ENCODE peak calls at places on chromosomes 5 and 9, in seven cellular contexts. A is CD4-positive, CD25-positive, alpha-beta regulatory T cell; V is breast epithelium; W is lower lobe of right lung; S is colonic mucosa; E is Peyer's patch; L is A549. U is an unnamed sample.
A peak's percentile ranks its signal among the peaks of the same experiment; 100 is the strongest.

GRCh38 chr9:92350740-92351133 is 25.0 kb downstream of the CENPP start:
- DNase-seq in A (no peak), V (no peak), W (no peak), S (no peak), E (no peak), L (no peak), U (no peak)

GRCh38 chr5:38719916-38720315 is 125.9 kb upstream of the OSMR start:
- DNase-seq in A (no peak), V (no peak), W (no peak), S (no peak), E (no peak), L (no peak), U (peak; percentile 2)

GRCh38 chr5:20655211-20655610 is 667.2 kb upstream of the CDH18 start:
- DNase-seq in A (no peak), V (no peak), W (no peak), S (no peak), E (no peak), L (no peak), U (no peak)

GRCh38 chr9:105883847-105884246 is 189.5 kb downstream of the TMEM38B start:
- DNase-seq in A (no peak), V (no peak), W (no peak), S (no peak), E (no peak), L (no peak), U (no peak)

GRCh38 chr9:27469583-27469982 is 54.5 kb upstream of the IFNK start:
- DNase-seq in A (no peak), V (no peak), W (no peak), S (no peak), E (no peak), L (no peak), U (no peak)

GRCh38 chr5:80255425-80255751 is 460 bp downstream of the SERINC5 start:
- DNase-seq in A (peak; percentile 43), V (no peak), W (peak; percentile 83), S (peak; percentile 77), E (peak; percentile 84), L (peak; percentile 72), U (peak; percentile 78)

GRCh38 chr5:112738180-112738560 is 485 bp downstream of the APC start:
- DNase-seq in A (no peak), V (no peak), W (no peak), S (no peak), E (no peak), L (no peak), U (no peak)

GRCh38 chr5:138539791-138540190 is 3.2 kb downstream of the ETF1 start:
- DNase-seq in A (no peak), V (no peak), W (no peak), S (no peak), E (no peak), L (no peak), U (no peak)

GRCh38 chr9:71929223-71929622 is 17.8 kb downstream of the C9orf85 start:
- DNase-seq in A (no peak), V (no peak), W (no peak), S (no peak), E (no peak), L (no peak), U (no peak)

GRCh38 chr5:135566422-135567416 is 12.1 kb downstream of the CXCL14 start:
- DNase-seq in A (no peak), V (no peak), W (no peak), S (no peak), E (no peak), L (no peak), U (no peak)

GRCh38 chr5:84599964-84600363 is 215.3 kb upstream of the EDIL3 start:
- DNase-seq in A (no peak), V (no peak), W (no peak), S (no peak), E (no peak), L (no peak), U (no peak)

GRCh38 chr5:75601996-75602395 is 9.3 kb upstream of the ANKDD1B start:
- DNase-seq in A (no peak), V (no peak), W (no peak), S (no peak), E (no peak), L (no peak), U (no peak)

GRCh38 chr5:94524841-94525697 is 93.3 kb downstream of the KIAA0825 start:
- DNase-seq in A (no peak), V (no peak), W (no peak), S (no peak), E (no peak), L (peak; percentile 7), U (peak; percentile 39)

GRCh38 chr5:10520716-10521115 is 43.2 kb upstream of the ANKRD33B start:
- DNase-seq in A (no peak), V (no peak), W (no peak), S (no peak), E (no peak), L (no peak), U (no peak)

GRCh38 chr5:113213551-113213971 is 221.2 kb downstream of the TSSK1B start:
- DNase-seq in A (no peak), V (no peak), W (no peak), S (no peak), E (no peak), L (no peak), U (no peak)

GRCh38 chr5:72767289-72768010 is 49.0 kb upstream of the TNPO1 start:
- DNase-seq in A (no peak), V (no peak), W (no peak), S (no peak), E (no peak), L (peak; percentile 41), U (peak; percentile 33)

GRCh38 chr9:130137870-130138653 is 34.1 kb upstream of the NCS1 start:
- DNase-seq in A (no peak), V (no peak), W (no peak), S (no peak), E (no peak), L (no peak), U (peak; percentile 78)

GRCh38 chr5:157576678-157577077 is 1.1 kb upstream of the ADAM19 start:
- DNase-seq in A (no peak), V (no peak), W (no peak), S (no peak), E (no peak), L (no peak), U (no peak)

GRCh38 chr5:157575096-157575872 is at the start of gene ADAM19:
- DNase-seq in A (peak; percentile 44), V (no peak), W (peak; percentile 56), S (no peak), E (peak; percentile 71), L (peak; percentile 64), U (peak; percentile 75)

GRCh38 chr5:157571357-157571827 is 4.2 kb downstream of the ADAM19 start:
- DNase-seq in A (no peak), V (no peak), W (no peak), S (no peak), E (peak; percentile 87), L (no peak), U (peak; percentile 36)

GRCh38 chr5:157578079-157578780 is 2.7 kb upstream of the ADAM19 start:
- DNase-seq in A (no peak), V (no peak), W (no peak), S (no peak), E (no peak), L (no peak), U (no peak)

GRCh38 chr5:157574456-157575095 is 999 bp downstream of the ADAM19 start:
- DNase-seq in A (no peak), V (no peak), W (no peak), S (peak; percentile 29), E (peak; percentile 54), L (no peak), U (peak; percentile 16)
- H3K4me1 ChIP-seq in A (peaks cover 43% of the 10 kb centered on the region), V (no peaks in the 10 kb centered on the region), W (peaks cover 42% of the 10 kb centered on the region), S (no peaks in the 10 kb centered on the region), E (peaks cover 5% of the 10 kb centered on the region), L (peaks cover 11% of the 10 kb centered on the region), U (peaks cover 5% of the 10 kb centered on the region)

GRCh38 chr5:173454764-173455598 is 126.8 kb upstream of the STC2 start:
- DNase-seq in A (no peak), V (no peak), W (no peak), S (no peak), E (no peak), L (peak; percentile 92), U (peak; percentile 65)
- H3K4me1 ChIP-seq in A (no peaks in the 10 kb centered on the region), V (no peaks in the 10 kb centered on the region), W (peaks cover 10% of the 10 kb centered on the region), S (no peaks in the 10 kb centered on the region), E (no peaks in the 10 kb centered on the region), L (peaks cover 46% of the 10 kb centered on the region), U (no peaks in the 10 kb centered on the region)

DNA sequence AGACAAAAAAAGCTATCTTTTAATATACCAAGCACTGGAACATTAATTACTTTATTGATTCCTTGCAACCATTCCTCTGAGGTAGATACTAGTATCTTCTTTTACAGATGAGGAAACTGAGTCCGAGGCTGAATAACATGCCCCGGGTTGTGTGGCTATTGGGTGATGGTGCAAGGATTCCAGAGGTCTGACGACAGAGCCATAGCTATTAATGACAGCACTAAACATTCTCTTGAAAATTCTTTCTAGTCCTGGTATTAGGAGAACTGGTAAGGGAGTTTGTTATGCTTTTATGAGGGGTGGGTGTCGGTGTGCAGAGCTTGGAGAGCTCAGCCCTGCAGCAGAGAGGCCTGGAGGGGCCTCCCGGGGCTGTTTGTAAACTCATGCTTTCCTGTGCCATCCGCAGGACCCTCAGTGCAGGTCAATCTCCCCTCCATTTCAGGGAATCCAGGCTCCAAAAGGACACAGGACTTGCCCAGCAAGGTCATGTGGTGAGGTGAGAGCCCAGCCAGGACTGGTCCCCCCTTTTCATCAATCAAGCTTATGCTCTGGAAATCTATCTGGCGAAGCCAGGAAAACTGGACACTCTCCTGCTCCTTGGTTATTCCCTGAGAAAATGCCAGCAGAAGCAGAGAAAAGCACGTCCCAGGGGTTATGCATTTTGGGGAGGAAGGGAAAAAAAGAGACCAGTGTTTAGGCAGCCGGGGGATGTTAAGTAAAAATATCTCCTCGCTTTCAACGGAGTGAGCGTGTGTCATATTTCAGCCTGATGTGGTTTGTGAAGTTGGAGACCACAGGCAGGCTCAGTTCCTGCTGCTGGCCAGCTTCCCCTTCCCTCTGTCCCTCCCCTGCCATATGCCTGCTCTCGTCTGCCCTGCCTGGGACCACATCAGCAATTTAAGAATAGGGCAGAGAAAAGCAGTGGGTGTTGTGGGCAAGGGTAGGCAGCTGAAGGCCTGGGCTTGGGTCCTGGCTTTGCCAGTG is 3.7 kb downstream of the GSN start:
- DNase-seq in A (no peak), V (no peak), W (peak; percentile 70), S (no peak), E (no peak), L (no peak), U (peak; percentile 36)
- H3K4me1 ChIP-seq in A (peaks cover 12% of the 10 kb centered on the region), V (peaks cover 30% of the 10 kb centered on the region), W (peaks cover 59% of the 10 kb centered on the region), S (peaks cover 5% of the 10 kb centered on the region), E (peaks cover 7% of the 10 kb centered on the region), L (peaks cover 38% of the 10 kb centered on the region), U (peaks cover 46% of the 10 kb centered on the region)

GRCh38 chr5:136638084-136638483 is 272.7 kb upstream of the TRPC7 start:
- DNase-seq in A (no peak), V (no peak), W (no peak), S (no peak), E (no peak), L (no peak), U (peak; percentile 12)

GRCh38 chr5:136642976-136643375 is 277.6 kb upstream of the TRPC7 start:
- DNase-seq in A (no peak), V (no peak), W (no peak), S (no peak), E (no peak), L (no peak), U (no peak)

GRCh38 chr5:136636001-136636400 is 270.7 kb upstream of the TRPC7 start:
- DNase-seq in A (no peak), V (no peak), W (no peak), S (no peak), E (no peak), L (no peak), U (no peak)

GRCh38 chr5:136639616-136640015 is 274.3 kb upstream of the TRPC7 start:
- DNase-seq in A (no peak), V (no peak), W (no peak), S (no peak), E (no peak), L (no peak), U (no peak)
- H3K4me1 ChIP-seq in A (no peaks in the 10 kb centered on the region), V (no peaks in the 10 kb centered on the region), W (no peaks in the 10 kb centered on the region), S (no peaks in the 10 kb centered on the region), E (no peaks in the 10 kb centered on the region), L (no peaks in the 10 kb centered on the region), U (no peaks in the 10 kb centered on the region)